ENCODE peak calls at places on chromosomes 16 and 17, in five cellular contexts. B is lung, Z is heart right ventricle, A is tibial artery, E is breast epithelium. W is an unnamed sample.

GRCh38 chr17:63222655-63223054 is 223.5 kb downstream of the CYB561 start:
- DNase-seq in B (no peak), Z (no peak), A (no peak), E (no peak), W (peak; percentile 23)

GRCh38 chr16:54284319-54284930 is 2.2 kb downstream of the IRX3 start:
- DNase-seq in B (no peak), Z (no peak), A (no peak), E (no peak), W (no peak)

GRCh38 chr17:55463600-55463999 is 42.0 kb upstream of the MMD start:
- DNase-seq in B (no peak), Z (no peak), A (no peak), E (no peak), W (no peak)

GRCh38 chr16:50462793-50463507 is 85.2 kb upstream of the NKD1 start:
- DNase-seq in B (no peak), Z (no peak), A (peak; percentile 20), E (no peak), W (no peak)

GRCh38 chr17:57110152-57110542 is 25.1 kb downstream of the AKAP1 start:
- DNase-seq in B (no peak), Z (peak; percentile 63), A (no peak), E (no peak), W (no peak)

GRCh38 chr17:56478836-56479447 is 114.6 kb upstream of the NOG start:
- DNase-seq in B (no peak), Z (no peak), A (no peak), E (no peak), W (peak; percentile 9)

GRCh38 chr17:71917715-71918114 is 203.1 kb upstream of the SOX9 start:
- DNase-seq in B (no peak), Z (no peak), A (no peak), E (no peak), W (no peak)

GRCh38 chr17:40023590-40024292 is 8.5 kb downstream of the CSF3 start:
- DNase-seq in B (peak; percentile 81), Z (peak; percentile 61), A (no peak), E (no peak), W (no peak)

GRCh38 chr17:57930239-57930638 is 25.0 kb downstream of the CUEDC1 start:
- DNase-seq in B (no peak), Z (no peak), A (no peak), E (no peak), W (no peak)

GRCh38 chr16:9258423-9259051 is 167.1 kb downstream of the HAPSTR1 start:
- DNase-seq in B (peak; percentile 30), Z (peak; percentile 13), A (no peak), E (no peak), W (peak; percentile 29)

GRCh38 chr16:83338941-83339340 is 468.8 kb upstream of the HSBP1 start:
- DNase-seq in B (no peak), Z (no peak), A (no peak), E (no peak), W (no peak)

GRCh38 chr17:82006468-82007227 is 16.0 kb downstream of the CENPX start:
- DNase-seq in B (no peak), Z (peak; percentile 50), A (no peak), E (no peak), W (peak; percentile 73)

GRCh38 chr16:47460301-47460754 is 535 bp downstream of the ITFG1 start:
- DNase-seq in B (no peak), Z (no peak), A (no peak), E (no peak), W (no peak)

GRCh38 chr17:38451840-38452529 is 23.7 kb downstream of the ARHGAP23 start:
- DNase-seq in B (no peak), Z (peak; percentile 69), A (no peak), E (peak; percentile 37), W (no peak)

GRCh38 chr16:73176577-73177013 is 128.7 kb upstream of the ZFHX3 start:
- DNase-seq in B (no peak), Z (no peak), A (no peak), E (no peak), W (no peak)

GRCh38 chr16:82042841-82043240 is 7.8 kb downstream of the HSD17B2 start:
- DNase-seq in B (no peak), Z (no peak), A (no peak), E (no peak), W (no peak)

GRCh38 chr17:53191878-53192277 is 630.8 kb upstream of the KIF2B start:
- DNase-seq in B (no peak), Z (no peak), A (no peak), E (no peak), W (no peak)

GRCh38 chr16:89035013-89035697 is 58.1 kb upstream of the CBFA2T3 start:
- DNase-seq in B (no peak), Z (no peak), A (no peak), E (no peak), W (peak; percentile 2)

GRCh38 chr16:51049276-51049675 is 101.8 kb downstream of the SALL1 start:
- DNase-seq in B (no peak), Z (no peak), A (no peak), E (no peak), W (no peak)

GRCh38 chr17:81601525-81602120 is 35.3 kb downstream of the NPLOC4 start:
- DNase-seq in B (no peak), Z (peak; percentile 38), A (no peak), E (no peak), W (peak; percentile 52)

GRCh38 chr17:35372846-35373531 is 432 bp downstream of the SLFN11 start:
- DNase-seq in B (no peak), Z (no peak), A (no peak), E (no peak), W (no peak)

GRCh38 chr17:55540414-55541091 is 29.3 kb upstream of the SMIM36 start:
- DNase-seq in B (no peak), Z (no peak), A (no peak), E (no peak), W (no peak)

GRCh38 chr17:67759355-67760171 is 41.8 kb downstream of the NOL11 start:
- DNase-seq in B (peak; percentile 29), Z (peak; percentile 46), A (no peak), E (no peak), W (no peak)

GRCh38 chr16:48862087-48862532 is 252.1 kb upstream of the N4BP1 start:
- DNase-seq in B (no peak), Z (no peak), A (no peak), E (no peak), W (no peak)

GRCh38 chr17:19448341-19449268 is 37.6 kb downstream of the RNF112 start:
- DNase-seq in B (no peak), Z (no peak), A (peak; percentile 72), E (peak; percentile 71), W (no peak)

GRCh38 chr17:4998027-4998665 is 396 bp downstream of the KIF1C start:
- DNase-seq in B (peak; percentile 67), Z (peak; percentile 57), A (peak; percentile 73), E (peak; percentile 26), W (no peak)

GRCh38 chr16:80968386-80969113 is 38.1 kb downstream of the CMC2 start:
- DNase-seq in B (no peak), Z (no peak), A (no peak), E (no peak), W (no peak)

DNA sequence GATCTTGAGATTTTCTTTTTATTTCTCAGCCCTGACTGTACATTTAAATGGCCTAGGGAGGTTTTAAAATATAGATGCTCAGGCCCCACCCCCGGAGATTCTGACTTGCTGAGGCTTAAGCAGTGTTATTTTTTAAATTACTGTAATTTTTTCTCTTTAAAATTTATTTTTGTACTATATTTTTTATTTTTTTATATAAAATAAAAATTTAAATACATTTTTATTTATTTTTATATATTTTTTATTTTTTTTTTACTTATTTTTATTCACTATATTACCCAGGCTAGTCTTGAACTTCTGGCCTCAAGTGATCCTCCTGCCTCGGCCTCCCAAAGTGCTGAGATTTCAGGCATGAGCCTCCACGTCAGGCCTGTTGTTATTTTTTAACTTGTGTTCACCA is 83.3 kb downstream of the KATNIP start:
- DNase-seq in B (no peak), Z (no peak), A (no peak), E (no peak), W (no peak)
- TF ChIP-seq CTCF in B (no peak), Z (no peak), A (no peak), E (no peak), W (no peak)

DNA sequence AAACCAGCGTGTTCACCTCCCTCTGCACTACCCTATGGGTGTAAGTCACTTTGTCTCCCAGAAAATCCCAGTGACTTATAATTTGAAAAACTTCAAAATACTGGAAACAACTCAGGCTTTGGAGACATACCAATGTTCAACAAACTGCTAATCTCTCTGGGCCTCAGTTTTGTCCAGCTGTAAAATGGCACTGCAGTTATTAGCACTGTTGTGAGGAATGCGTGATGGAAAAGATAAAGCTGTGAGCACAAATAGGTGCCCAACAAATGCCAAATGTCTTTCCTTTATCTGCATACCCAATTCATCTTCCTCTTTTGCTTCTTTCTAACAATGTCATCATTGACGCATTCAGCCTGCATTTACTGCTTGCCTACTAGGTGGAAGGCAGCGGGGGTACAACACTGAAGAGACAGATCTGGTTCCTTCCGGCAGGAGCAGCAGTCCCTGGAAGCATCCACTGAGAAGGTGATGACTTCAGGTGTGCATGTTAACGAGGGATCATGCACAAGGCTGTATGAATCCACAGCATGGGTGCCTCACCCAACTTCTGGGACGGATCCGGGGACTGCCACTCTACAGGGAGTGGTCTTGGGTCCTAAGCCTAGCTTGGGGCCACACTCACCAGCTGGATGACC is 63.4 kb downstream of the CYTH1 start:
- DNase-seq in B (no peak), Z (no peak), A (no peak), E (no peak), W (no peak)
- H3K4me1 ChIP-seq in B (peaks cover 18% of the 10 kb centered on the region), Z (peaks cover 58% of the 10 kb centered on the region), A (no peaks in the 10 kb centered on the region), E (peaks cover 18% of the 10 kb centered on the region), W (peaks cover 28% of the 10 kb centered on the region)

GRCh38 chr16:24635900-24636610 is 93.4 kb upstream of the TNRC6A start:
- DNase-seq in B (peak; percentile 73), Z (peak; percentile 71), A (peak; percentile 78), E (peak; percentile 79), W (peak; percentile 92)
- TF ChIP-seq CTCF in B (no peak), Z (no peak), A (no peak), E (no peak), W (no peak)

DNA sequence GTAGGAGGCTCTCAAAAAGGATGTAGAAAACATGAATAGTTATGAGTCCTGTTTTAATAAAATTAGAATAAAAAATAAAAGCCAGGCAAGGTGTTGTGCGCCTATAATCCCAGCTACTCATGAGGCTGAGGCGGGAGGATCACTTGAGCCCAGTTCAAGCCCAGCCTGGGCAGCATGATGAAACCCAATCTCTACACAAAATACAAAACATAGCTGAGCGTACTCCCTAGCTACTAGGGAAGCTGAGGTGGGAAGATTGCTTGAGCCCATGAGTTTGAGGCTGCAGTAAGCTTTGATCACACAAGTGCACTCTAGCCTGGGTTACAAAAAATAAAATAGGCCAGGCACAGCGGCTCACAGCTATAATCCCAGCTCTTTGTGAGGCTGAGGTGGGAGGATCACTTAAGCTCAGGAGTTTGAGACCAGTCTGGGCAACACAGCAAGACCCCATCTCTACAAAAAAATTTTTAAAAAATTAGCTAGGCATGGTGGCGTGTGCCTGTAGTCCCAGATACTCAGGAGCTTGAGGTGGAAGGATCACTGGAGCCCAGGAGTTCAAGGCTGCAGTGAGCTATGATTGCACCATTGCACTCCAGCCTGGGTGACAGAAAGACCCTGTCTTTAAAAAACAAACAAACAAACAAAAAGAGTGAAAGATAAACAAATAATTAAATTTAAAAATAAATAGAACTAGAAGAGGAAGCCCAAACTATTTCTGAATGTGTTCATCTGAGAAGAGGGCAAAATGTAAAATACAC is 17.2 kb upstream of the PRM1 start:
- DNase-seq in B (no peak), Z (no peak), A (no peak), E (no peak), W (no peak)
- H3K4me1 ChIP-seq in B (peaks cover 3% of the 10 kb centered on the region), Z (peaks cover 12% of the 10 kb centered on the region), A (no peaks in the 10 kb centered on the region), E (peaks cover 11% of the 10 kb centered on the region), W (peaks cover 8% of the 10 kb centered on the region)